ENCODE peak calls at places on chromosomes 3 and 15, in six cellular contexts. O is MM.1S, W is K562, C is GM23248, F is neuronal stem cell, S is PC-3. P is an unnamed sample.

GRCh38 chr15:80186066-80186465 is 33.3 kb downstream of the FAH start:
- DNase-seq in O (no peak), W (no peak), C (no peak), F (no peak), S (no peak), P (no peak)

GRCh38 chr3:98705694-98706093 is 57.4 kb upstream of the ST3GAL6 start:
- DNase-seq in O (no peak), W (no peak), C (peak), F (no peak), S (peak), P (no peak)

GRCh38 chr15:78212546-78213424 is 21.6 kb downstream of the ACSBG1 start:
- DNase-seq in O (no peak), W (peak), C (peak), F (no peak), S (peak), P (peak)

GRCh38 chr3:149596136-149596770 is 61.6 kb downstream of the WWTR1 start:
- DNase-seq in O (no peak), W (no peak), C (peak), F (no peak), S (no peak), P (no peak)

GRCh38 chr15:75982468-75982867 is 29.8 kb downstream of the NRG4 start:
- DNase-seq in O (no peak), W (no peak), C (no peak), F (no peak), S (no peak), P (no peak)

GRCh38 chr3:27500051-27500450 is 15.9 kb upstream of the SLC4A7 start:
- DNase-seq in O (no peak), W (no peak), C (no peak), F (no peak), S (peak), P (peak)

GRCh38 chr3:73052857-73053256 is 8.6 kb upstream of the EBLN2 start:
- DNase-seq in O (no peak), W (no peak), C (peak), F (no peak), S (peak), P (no peak)

GRCh38 chr3:101100361-101101009 is 107.3 kb upstream of the ABI3BP start:
- DNase-seq in O (peak), W (no peak), C (no peak), F (no peak), S (no peak), P (no peak)

GRCh38 chr15:74789741-74790079 is 7.8 kb downstream of the CSK start:
- DNase-seq in O (no peak), W (no peak), C (no peak), F (no peak), S (no peak), P (no peak)

GRCh38 chr3:170809021-170809974 is 60.7 kb downstream of the RPL22L1 start:
- DNase-seq in O (peak), W (peak), C (peak), F (peak), S (peak), P (peak)

GRCh38 chr15:48358229-48358641 is 27.0 kb downstream of the DUT start:
- DNase-seq in O (peak), W (no peak), C (peak), F (peak), S (peak), P (no peak)

GRCh38 chr3:65944252-65944651 is 94.5 kb downstream of the MAGI1 start:
- DNase-seq in O (no peak), W (no peak), C (no peak), F (no peak), S (no peak), P (no peak)

GRCh38 chr3:130276203-130276803 is 69.2 kb upstream of the COL6A5 start:
- DNase-seq in O (peak), W (peak), C (peak), F (peak), S (peak), P (peak)

GRCh38 chr3:49724586-49724985 is 835 bp upstream of the GMPPB start:
- DNase-seq in O (peak), W (peak), C (no peak), F (no peak), S (no peak), P (no peak)

GRCh38 chr3:71428841-71429609 is 154.5 kb downstream of the FOXP1 start:
- DNase-seq in O (no peak), W (no peak), C (peak), F (no peak), S (no peak), P (no peak)

GRCh38 chr3:115186351-115187148 is 39.5 kb upstream of the ZBTB20 start:
- DNase-seq in O (peak), W (no peak), C (no peak), F (no peak), S (no peak), P (no peak)

GRCh38 chr3:12229144-12229871 is 59.6 kb upstream of the PPARG start:
- DNase-seq in O (no peak), W (no peak), C (no peak), F (no peak), S (no peak), P (no peak)

GRCh38 chr15:60062826-60063225 is 58.7 kb downstream of the FOXB1 start:
- DNase-seq in O (no peak), W (no peak), C (peak), F (no peak), S (no peak), P (no peak)

GRCh38 chr3:171970301-171970788 is 69.0 kb upstream of the FNDC3B start:
- DNase-seq in O (no peak), W (peak), C (peak), F (no peak), S (no peak), P (no peak)

GRCh38 chr3:27720899-27721716 is 1.0 kb downstream of the EOMES start:
- DNase-seq in O (no peak), W (no peak), C (peak), F (no peak), S (peak), P (no peak)

GRCh38 chr3:151800449-151800848 is 13.5 kb upstream of the AADAC start:
- DNase-seq in O (no peak), W (no peak), C (no peak), F (peak), S (no peak), P (no peak)

GRCh38 chr15:62492900-62493299 is 327.8 kb upstream of the C2CD4B start:
- DNase-seq in O (no peak), W (no peak), C (no peak), F (no peak), S (no peak), P (no peak)

GRCh38 chr3:123098411-123099330 is 31.8 kb downstream of the PDIA5 start:
- DNase-seq in O (no peak), W (no peak), C (peak), F (no peak), S (no peak), P (no peak)

GRCh38 chr3:23685484-23686258 is 120.1 kb upstream of the UBE2E1 start:
- DNase-seq in O (no peak), W (peak), C (peak), F (no peak), S (peak), P (peak)

GRCh38 chr3:14358426-14359211 is 43.8 kb upstream of the SLC6A6 start:
- DNase-seq in O (no peak), W (no peak), C (peak), F (no peak), S (no peak), P (no peak)

GRCh38 chr3:27971600-27971999 is 249.5 kb upstream of the EOMES start:
- DNase-seq in O (no peak), W (no peak), C (no peak), F (no peak), S (peak), P (no peak)

GRCh38 chr3:176987901-176988300 is 209.4 kb downstream of the TBL1XR1 start:
- DNase-seq in O (no peak), W (no peak), C (peak), F (no peak), S (no peak), P (no peak)

GRCh38 chr3:119664370-119664769 is 4.0 kb upstream of the POPDC2 start:
- DNase-seq in O (no peak), W (no peak), C (peak), F (no peak), S (peak), P (no peak)

GRCh38 chr3:47381317-47382157 is 716 bp downstream of the PTPN23 start:
- DNase-seq in O (peak), W (peak), C (peak), F (peak), S (peak), P (peak)

GRCh38 chr3:191246628-191247027 is 47.6 kb downstream of the OSTN start:
- DNase-seq in O (no peak), W (no peak), C (peak), F (no peak), S (peak), P (peak)

GRCh38 chr3:160099855-160100254 is 111.2 kb downstream of the IL12A start:
- DNase-seq in O (no peak), W (no peak), C (no peak), F (no peak), S (no peak), P (no peak)

GRCh38 chr3:182692021-182692420 is 101.3 kb upstream of the ATP11B start:
- DNase-seq in O (no peak), W (no peak), C (no peak), F (no peak), S (no peak), P (no peak)

GRCh38 chr3:87173776-87174175 is 53.3 kb upstream of the CHMP2B start:
- DNase-seq in O (no peak), W (no peak), C (no peak), F (no peak), S (no peak), P (no peak)

GRCh38 chr3:87167634-87168456 is 59.3 kb upstream of the CHMP2B start:
- DNase-seq in O (peak), W (peak), C (peak), F (peak), S (peak), P (no peak)

GRCh38 chr3:87175662-87176230 is 51.4 kb upstream of the CHMP2B start:
- DNase-seq in O (no peak), W (no peak), C (peak), F (no peak), S (no peak), P (no peak)

GRCh38 chr3:87173071-87173470 is 54.0 kb upstream of the CHMP2B start:
- DNase-seq in O (no peak), W (no peak), C (peak), F (no peak), S (peak), P (no peak)
- H2AFZ ChIP-seq in O (no peak), W (no peak), C (peak), F (no peak), S (no peak), P (no peak)

GRCh38 chr3:165339753-165340152 is 143.6 kb upstream of the SLITRK3 start:
- DNase-seq in O (peak), W (no peak), C (peak), F (no peak), S (peak), P (no peak)

GRCh38 chr3:165336786-165337185 is 140.6 kb upstream of the SLITRK3 start:
- DNase-seq in O (no peak), W (no peak), C (no peak), F (no peak), S (peak), P (no peak)
- H2AFZ ChIP-seq in O (no peak), W (no peak), C (no peak), F (no peak), S (peak), P (peak)

GRCh38 chr15:89664441-89664840 is 9.2 kb upstream of the KIF7 start:
- DNase-seq in O (no peak), W (no peak), C (no peak), F (no peak), S (no peak), P (no peak)

GRCh38 chr15:89662893-89663673 is 7.8 kb upstream of the KIF7 start:
- DNase-seq in O (no peak), W (no peak), C (peak), F (no peak), S (peak), P (peak)

GRCh38 chr15:89666147-89666857 is 11.0 kb upstream of the KIF7 start:
- DNase-seq in O (no peak), W (no peak), C (no peak), F (no peak), S (no peak), P (no peak)

GRCh38 chr15:89665449-89666146 is 10.3 kb upstream of the KIF7 start:
- DNase-seq in O (peak), W (no peak), C (peak), F (peak), S (peak), P (no peak)

DNA sequence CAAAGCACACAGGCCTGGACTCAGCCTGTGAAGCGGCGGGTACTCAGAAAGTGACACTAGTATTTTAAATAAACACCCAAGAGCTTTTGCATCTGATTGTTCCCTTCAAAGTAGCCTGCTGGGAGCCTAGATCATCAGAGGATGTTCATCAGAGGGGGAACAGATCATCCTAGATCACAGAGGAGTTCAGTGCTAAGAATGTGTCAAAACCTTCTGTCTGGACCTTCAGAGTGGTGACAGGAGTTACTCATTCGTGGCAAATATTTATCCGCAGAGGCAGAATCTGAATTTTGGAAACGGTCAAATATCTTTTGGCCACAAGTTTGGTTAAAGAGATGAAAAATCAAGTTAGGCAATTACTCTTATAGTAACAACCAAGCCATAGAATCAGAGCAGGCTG is 9.7 kb upstream of the KIF7 start:
- DNase-seq in O (no peak), W (no peak), C (peak), F (no peak), S (no peak), P (no peak)
- H2AFZ ChIP-seq in O (peak), W (no peak), C (peak), F (peak), S (peak), P (no peak)

DNA sequence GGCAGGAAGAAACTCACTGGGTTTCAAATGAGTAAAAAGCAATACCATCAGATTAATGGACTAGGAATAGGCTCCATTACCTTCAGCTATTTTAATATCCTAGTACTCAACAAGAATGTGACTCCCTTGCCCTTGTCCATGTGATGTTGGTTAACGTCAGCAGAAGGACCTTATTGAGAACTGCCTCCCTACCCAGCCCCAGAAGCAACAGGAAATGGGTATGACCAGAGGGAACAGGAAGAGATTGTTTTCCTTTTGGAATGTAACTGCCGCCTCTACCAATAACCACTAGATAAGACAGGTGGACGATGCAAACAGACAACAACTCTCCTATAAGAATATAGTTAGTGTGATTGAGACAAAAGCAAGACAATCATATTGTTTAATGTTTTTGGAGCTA is 10.4 kb upstream of the MME start:
- DNase-seq in O (no peak), W (no peak), C (no peak), F (no peak), S (no peak), P (no peak)
- H2AFZ ChIP-seq in O (no peak), W (peak), C (peak), F (no peak), S (no peak), P (no peak)

DNA sequence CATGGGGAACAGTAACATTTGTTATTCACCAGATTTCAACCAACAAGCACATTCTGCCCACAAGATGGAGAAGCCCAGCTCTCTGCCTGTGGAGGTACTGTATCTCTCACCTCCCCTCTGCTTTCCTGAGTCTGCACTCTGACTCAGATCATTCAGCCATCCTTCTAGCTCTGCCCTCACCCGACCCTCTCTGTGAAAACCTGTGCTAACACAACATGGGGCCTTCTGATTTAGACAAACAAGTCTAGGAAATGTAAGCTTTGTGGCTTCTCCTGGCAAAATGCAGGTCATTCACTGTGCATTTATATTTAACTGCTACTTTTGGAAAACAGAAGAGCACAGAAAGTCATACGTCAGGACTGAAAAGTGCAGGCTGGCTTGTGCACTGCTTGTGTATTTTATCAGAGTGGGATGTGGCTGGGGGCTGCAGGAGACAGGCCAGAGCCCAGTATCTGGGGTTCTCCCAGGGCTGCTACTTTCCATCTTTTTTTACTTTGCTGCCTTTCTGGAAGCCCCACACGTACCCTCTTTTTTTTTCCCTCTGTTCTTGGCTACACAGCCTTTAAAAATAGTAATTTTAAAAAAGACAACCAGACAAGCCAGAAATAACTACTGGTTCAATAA is 50.8 kb downstream of the SUSD5 start:
- DNase-seq in O (no peak), W (no peak), C (no peak), F (no peak), S (no peak), P (no peak)
- H2AFZ ChIP-seq in O (peak), W (no peak), C (no peak), F (peak), S (peak), P (no peak)

GRCh38 chr3:184562875-184563568 is 1.4 kb downstream of the EPHB3 start:
- DNase-seq in O (no peak), W (no peak), C (peak), F (no peak), S (peak), P (no peak)

GRCh38 chr3:184560992-184561328 is 625 bp upstream of the EPHB3 start:
- DNase-seq in O (no peak), W (no peak), C (peak), F (no peak), S (peak), P (no peak)

GRCh38 chr3:184563569-184563925 is 2.0 kb downstream of the EPHB3 start:
- DNase-seq in O (no peak), W (no peak), C (peak), F (no peak), S (peak), P (no peak)

GRCh38 chr3:184561329-184562145 is at the start of gene EPHB3:
- DNase-seq in O (peak), W (peak), C (peak), F (peak), S (peak), P (peak)

DNA sequence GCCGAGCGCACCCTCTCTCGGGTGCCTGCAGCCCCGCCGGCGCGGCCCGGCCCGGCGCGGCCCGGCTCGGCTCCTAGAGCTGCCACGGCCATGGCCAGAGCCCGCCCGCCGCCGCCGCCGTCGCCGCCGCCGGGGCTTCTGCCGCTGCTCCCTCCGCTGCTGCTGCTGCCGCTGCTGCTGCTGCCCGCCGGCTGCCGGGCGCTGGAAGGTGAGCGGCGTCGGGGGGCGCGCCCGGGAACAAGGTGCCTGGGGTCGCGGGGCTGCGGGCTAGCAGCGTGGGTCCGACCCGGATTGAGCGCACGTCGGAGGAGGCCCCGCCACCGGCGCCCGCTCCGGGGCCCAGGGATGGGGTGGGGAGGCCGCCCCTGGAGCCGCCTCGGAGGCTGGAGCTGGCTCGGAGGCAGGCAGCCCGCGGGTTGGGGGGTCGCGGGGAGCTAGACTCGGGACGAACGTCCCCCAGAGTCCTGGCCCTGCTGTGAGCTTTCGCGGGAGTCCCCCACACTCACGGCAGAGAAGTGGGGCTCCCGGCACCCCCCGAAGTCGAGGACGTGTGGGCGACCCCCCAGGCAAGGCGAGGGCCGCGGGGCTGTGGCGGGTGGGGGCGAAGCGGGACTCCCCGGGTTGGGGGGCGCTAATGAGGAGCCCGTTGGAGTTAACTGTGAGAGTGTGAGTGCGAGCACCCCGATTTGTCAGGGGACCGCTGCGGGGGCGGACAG is 719 bp downstream of the EPHB3 start:
- DNase-seq in O (no peak), W (no peak), C (peak), F (no peak), S (peak), P (no peak)
- H2AFZ ChIP-seq in O (no peak), W (no peak), C (peak), F (peak), S (no peak), P (no peak)

DNA sequence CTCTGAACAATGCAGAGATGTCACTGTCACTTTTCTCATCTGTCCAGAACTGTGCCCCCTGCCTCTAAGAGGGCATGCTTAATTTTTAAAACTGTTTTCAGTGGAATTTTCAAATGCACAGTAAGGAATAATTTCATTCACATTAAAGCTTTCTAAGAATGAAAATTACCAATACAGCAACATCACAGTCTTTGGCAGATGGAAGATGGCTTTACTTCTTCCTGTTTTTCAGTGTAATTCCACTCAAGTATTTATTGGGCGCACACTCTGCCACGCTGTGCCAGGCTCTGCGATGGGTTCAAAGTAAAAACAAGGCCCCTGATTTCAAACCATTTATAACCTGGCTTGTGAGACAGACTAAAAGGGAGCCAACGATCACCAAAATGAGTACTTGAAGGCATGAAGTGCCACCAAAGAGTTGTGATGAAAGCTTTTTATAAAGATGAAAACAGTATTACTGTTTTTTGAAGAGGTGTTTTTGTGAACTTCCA is 984 bp upstream of the TOP2B start:
- DNase-seq in O (no peak), W (no peak), C (no peak), F (no peak), S (no peak), P (no peak)
- H2AFZ ChIP-seq in O (peak), W (peak), C (peak), F (peak), S (peak), P (peak)

P was measured in PC-9.